ENCODE peak calls at places on chromosomes 2 and 18, in ten cellular contexts. L is anterior cingulate cortex; D is endodermal cell; J is SW480; K is activated T-cell treated with anti-CD3 and anti-CD28 coated beads for 1 hour; B is activated naive CD4-positive, alpha-beta T cell treated with anti-CD3 and anti-CD28 coated beads, Interleukin-2, amount 50 U/mL, for 16 hours; R is left cardiac atrium; P is KBM-7; Z is midbrain; M is T-helper 2 cell. U is an unnamed sample.
A peak's percentile ranks its signal among the peaks of the same experiment; 100 is the strongest.

GRCh38 chr2:210955591-210955990 is 399.2 kb downstream of the CPS1 start:
- DNase-seq in L (no peak), Z (no peak), P (no peak), J (no peak), K (no peak), D (no peak), B (no peak), M (no peak), R (no peak), U (no peak)

GRCh38 chr2:85921659-85922058 is 32.9 kb upstream of the ST3GAL5 start:
- DNase-seq in D (peak; percentile 58), J (no peak), Z (no peak), L (no peak), M (no peak), R (no peak), B (no peak), P (peak; percentile 11), K (no peak), U (no peak)

GRCh38 chr2:62561586-62561985 is 55.6 kb upstream of the TMEM17 start:
- DNase-seq in P (no peak), J (no peak), D (no peak), B (no peak), Z (no peak), R (no peak), L (no peak), K (no peak), M (no peak), U (no peak)

GRCh38 chr18:49177071-49177470 is 226.3 kb upstream of the SMAD7 start:
- DNase-seq in B (no peak), M (no peak), K (no peak), D (no peak), R (no peak), Z (no peak), J (no peak), P (no peak), L (no peak), U (no peak)

GRCh38 chr18:55018602-55019001 is 59.3 kb upstream of the CCDC68 start:
- DNase-seq in D (no peak), P (no peak), K (no peak), Z (no peak), M (no peak), B (no peak), J (no peak), R (no peak), L (no peak), U (no peak)

GRCh38 chr2:64770781-64771334 is 117.1 kb upstream of the SERTAD2 start:
- DNase-seq in D (no peak), M (no peak), Z (no peak), B (no peak), K (no peak), L (no peak), R (peak; percentile 65), P (no peak), J (no peak), U (no peak)

GRCh38 chr2:143934170-143934912 is 585.6 kb downstream of the ZEB2 start:
- DNase-seq in M (no peak), R (no peak), K (no peak), Z (no peak), L (no peak), B (no peak), D (peak; percentile 44), J (no peak), P (no peak), U (no peak)

GRCh38 chr2:104889261-104890091 is 35.6 kb downstream of the POU3F3 start:
- DNase-seq in L (no peak), P (peak; percentile 85), J (no peak), R (no peak), D (peak; percentile 55), M (no peak), B (no peak), K (no peak), Z (no peak), U (no peak)

GRCh38 chr2:144847347-144848080 is 327.6 kb upstream of the ZEB2 start:
- DNase-seq in B (no peak), M (no peak), Z (no peak), K (no peak), L (no peak), R (no peak), P (no peak), D (no peak), J (no peak), U (no peak)

GRCh38 chr2:189318761-189319160 is 122.5 kb upstream of the WDR75 start:
- DNase-seq in P (no peak), R (no peak), B (no peak), L (no peak), K (no peak), J (no peak), D (no peak), M (no peak), Z (no peak), U (no peak)

GRCh38 chr2:234792566-234792965 is 159.3 kb upstream of the SH3BP4 start:
- DNase-seq in R (no peak), B (no peak), J (no peak), Z (peak; percentile 15), P (no peak), D (no peak), K (no peak), L (peak; percentile 9), M (no peak), U (peak; percentile 54)

GRCh38 chr2:205218056-205218455 is 464.2 kb upstream of the NRP2 start:
- DNase-seq in R (no peak), D (no peak), J (no peak), P (no peak), L (no peak), Z (no peak), M (no peak), B (no peak), K (no peak), U (no peak)

GRCh38 chr2:18518116-18519111 is 42.0 kb downstream of the RDH14 start:
- DNase-seq in R (no peak), K (no peak), L (no peak), Z (no peak), B (no peak), D (no peak), M (no peak), J (no peak), P (no peak), U (no peak)

GRCh38 chr2:118979177-118979861 is 37.3 kb downstream of the MARCO start:
- DNase-seq in Z (no peak), P (no peak), M (no peak), D (no peak), K (no peak), R (no peak), J (no peak), L (no peak), B (no peak), U (no peak)

GRCh38 chr2:162301151-162301804 is 17.2 kb downstream of the IFIH1 start:
- DNase-seq in J (peak; percentile 62), K (peak; percentile 52), R (peak; percentile 39), D (peak; percentile 61), M (peak; percentile 36), L (no peak), B (peak; percentile 42), P (peak; percentile 51), Z (peak; percentile 77), U (peak; percentile 95)

GRCh38 chr2:145845207-145845894 is 1325.4 kb upstream of the ZEB2 start:
- DNase-seq in D (no peak), M (no peak), J (no peak), R (no peak), K (no peak), P (no peak), Z (no peak), B (no peak), L (no peak), U (no peak)

GRCh38 chr2:240502430-240503121 is 55.2 kb downstream of the ANKMY1 start:
- DNase-seq in L (no peak), R (no peak), P (no peak), K (no peak), J (no peak), D (peak; percentile 19), B (no peak), Z (no peak), M (no peak), U (no peak)

GRCh38 chr2:161134547-161135518 is 25.4 kb upstream of the TANK start:
- DNase-seq in B (no peak), P (no peak), R (no peak), M (no peak), D (no peak), J (no peak), Z (peak; percentile 41), K (no peak), L (no peak), U (no peak)

GRCh38 chr2:180268006-180268405 is 260.9 kb upstream of the CWC22 start:
- DNase-seq in M (no peak), J (no peak), L (no peak), Z (no peak), R (no peak), D (no peak), B (no peak), P (no peak), K (no peak), U (no peak)

GRCh38 chr2:29563697-29564096 is 357.7 kb downstream of the ALK start:
- DNase-seq in P (no peak), K (no peak), B (no peak), J (no peak), D (no peak), Z (no peak), M (no peak), L (no peak), R (no peak), U (no peak)

GRCh38 chr18:55577812-55578539 is 10.0 kb downstream of the TCF4 start:
- DNase-seq in D (no peak), L (no peak), K (no peak), M (no peak), P (no peak), J (no peak), R (no peak), Z (no peak), B (no peak), U (peak; percentile 8)

GRCh38 chr2:219266232-219266631 is 12.5 kb upstream of the TUBA4A start:
- DNase-seq in M (no peak), Z (no peak), P (no peak), L (no peak), K (no peak), B (no peak), R (no peak), J (no peak), D (no peak), U (no peak)

GRCh38 chr2:171447675-171448074 is 13.6 kb downstream of the DCAF17 start:
- DNase-seq in R (no peak), P (peak; percentile 19), L (no peak), M (no peak), K (no peak), D (no peak), B (no peak), Z (no peak), J (no peak), U (no peak)

GRCh38 chr2:120219291-120219690 is 3.9 kb downstream of the TMEM185B start:
- DNase-seq in K (no peak), R (no peak), B (no peak), Z (no peak), L (no peak), D (peak; percentile 22), J (no peak), P (no peak), M (no peak), U (no peak)

GRCh38 chr2:205657579-205657978 is 24.7 kb upstream of the NRP2 start:
- DNase-seq in K (no peak), J (no peak), B (no peak), P (no peak), L (no peak), M (no peak), R (no peak), D (no peak), Z (no peak), U (no peak)

GRCh38 chr2:66683068-66683467 is 248.1 kb downstream of the MEIS1 start:
- DNase-seq in P (no peak), D (no peak), B (no peak), M (no peak), J (no peak), Z (no peak), R (no peak), L (no peak), K (no peak), U (no peak)

GRCh38 chr2:38116762-38117161 is 40.8 kb upstream of the CYP1B1 start:
- DNase-seq in Z (no peak), B (no peak), K (no peak), J (no peak), P (no peak), R (no peak), L (no peak), M (no peak), D (no peak), U (no peak)

GRCh38 chr2:235389626-235390025 is 104.2 kb upstream of the AGAP1 start:
- DNase-seq in R (no peak), B (no peak), M (no peak), K (no peak), D (no peak), L (no peak), P (no peak), J (no peak), Z (no peak), U (no peak)

U was measured in NCI-H2227 treated with DMSO at 0.1 percent for 48 hours.